ENCODE peak calls at places on chromosomes 2 and 18, in ten cellular contexts. One of them, this sample, is unnamed.

GRCh38 chr18:6039055-6039454 is 143.7 kb upstream of the TMEM200C start:
- DNase-seq in mesendoderm: no peak
- DNase-seq in AML-193: no peak
- DNase-seq in spleen: no peak
- DNase-seq in T-helper 17 cell: no peak
- DNase-seq in stimulated activated CD4-positive, alpha-beta T cell treated with anti-CD3 and anti-CD28 coated beads, Interleukin-15, amount 100 ng/mL, for 48 hours: no peak
- DNase-seq in NCI-H187: no peak
- DNase-seq in kidney: no peak
- DNase-seq in T-helper 1 cell: no peak
- DNase-seq in neural progenitor cell: no peak
- DNase-seq in this sample: no peak

GRCh38 chr2:42495234-42495581 is 1.4 kb upstream of the KCNG3 start:
- DNase-seq in mesendoderm: no peak
- DNase-seq in AML-193: no peak
- DNase-seq in spleen: no peak
- DNase-seq in T-helper 17 cell: no peak
- DNase-seq in stimulated activated CD4-positive, alpha-beta T cell treated with anti-CD3 and anti-CD28 coated beads, Interleukin-15, amount 100 ng/mL, for 48 hours: no peak
- DNase-seq in NCI-H187: no peak
- DNase-seq in kidney: no peak
- DNase-seq in T-helper 1 cell: no peak
- DNase-seq in neural progenitor cell: no peak
- DNase-seq in this sample: no peak

GRCh38 chr2:72576861-72577260 is 249.0 kb downstream of the EXOC6B start:
- DNase-seq in mesendoderm: no peak
- DNase-seq in AML-193: no peak
- DNase-seq in spleen: no peak
- DNase-seq in T-helper 17 cell: no peak
- DNase-seq in stimulated activated CD4-positive, alpha-beta T cell treated with anti-CD3 and anti-CD28 coated beads, Interleukin-15, amount 100 ng/mL, for 48 hours: no peak
- DNase-seq in NCI-H187: no peak
- DNase-seq in kidney: no peak
- DNase-seq in T-helper 1 cell: no peak
- DNase-seq in neural progenitor cell: no peak
- DNase-seq in this sample: no peak

GRCh38 chr2:26666671-26667070 is 25.5 kb upstream of the CIB4 start:
- DNase-seq in mesendoderm: no peak
- DNase-seq in AML-193: no peak
- DNase-seq in spleen: no peak
- DNase-seq in T-helper 17 cell: no peak
- DNase-seq in stimulated activated CD4-positive, alpha-beta T cell treated with anti-CD3 and anti-CD28 coated beads, Interleukin-15, amount 100 ng/mL, for 48 hours: no peak
- DNase-seq in NCI-H187: no peak
- DNase-seq in kidney: no peak
- DNase-seq in T-helper 1 cell: no peak
- DNase-seq in neural progenitor cell: no peak
- DNase-seq in this sample: no peak

GRCh38 chr18:72692086-72692485 is 147.9 kb upstream of the CBLN2 start:
- DNase-seq in mesendoderm: peak
- DNase-seq in AML-193: no peak
- DNase-seq in spleen: no peak
- DNase-seq in T-helper 17 cell: no peak
- DNase-seq in stimulated activated CD4-positive, alpha-beta T cell treated with anti-CD3 and anti-CD28 coated beads, Interleukin-15, amount 100 ng/mL, for 48 hours: no peak
- DNase-seq in NCI-H187: no peak
- DNase-seq in kidney: no peak
- DNase-seq in T-helper 1 cell: no peak
- DNase-seq in neural progenitor cell: peak
- DNase-seq in this sample: no peak

GRCh38 chr2:151999058-151999457 is 99.8 kb downstream of the CACNB4 start:
- DNase-seq in mesendoderm: peak
- DNase-seq in AML-193: peak
- DNase-seq in spleen: no peak
- DNase-seq in T-helper 17 cell: no peak
- DNase-seq in stimulated activated CD4-positive, alpha-beta T cell treated with anti-CD3 and anti-CD28 coated beads, Interleukin-15, amount 100 ng/mL, for 48 hours: peak
- DNase-seq in NCI-H187: no peak
- DNase-seq in kidney: no peak
- DNase-seq in T-helper 1 cell: no peak
- DNase-seq in neural progenitor cell: peak
- DNase-seq in this sample: no peak

GRCh38 chr2:55875434-55876135 is 48.0 kb downstream of the EFEMP1 start:
- DNase-seq in mesendoderm: no peak
- DNase-seq in AML-193: no peak
- DNase-seq in spleen: no peak
- DNase-seq in T-helper 17 cell: no peak
- DNase-seq in stimulated activated CD4-positive, alpha-beta T cell treated with anti-CD3 and anti-CD28 coated beads, Interleukin-15, amount 100 ng/mL, for 48 hours: no peak
- DNase-seq in NCI-H187: no peak
- DNase-seq in kidney: no peak
- DNase-seq in T-helper 1 cell: no peak
- DNase-seq in neural progenitor cell: no peak
- DNase-seq in this sample: no peak

GRCh38 chr2:233143700-233144331 is 83.7 kb downstream of the INPP5D start:
- DNase-seq in mesendoderm: no peak
- DNase-seq in AML-193: no peak
- DNase-seq in spleen: peak
- DNase-seq in T-helper 17 cell: no peak
- DNase-seq in stimulated activated CD4-positive, alpha-beta T cell treated with anti-CD3 and anti-CD28 coated beads, Interleukin-15, amount 100 ng/mL, for 48 hours: no peak
- DNase-seq in NCI-H187: no peak
- DNase-seq in kidney: no peak
- DNase-seq in T-helper 1 cell: no peak
- DNase-seq in neural progenitor cell: no peak
- DNase-seq in this sample: no peak

GRCh38 chr2:3603536-3604206 is 8.8 kb downstream of the COLEC11 start:
- DNase-seq in mesendoderm: no peak
- DNase-seq in AML-193: no peak
- DNase-seq in spleen: peak
- DNase-seq in T-helper 17 cell: no peak
- DNase-seq in stimulated activated CD4-positive, alpha-beta T cell treated with anti-CD3 and anti-CD28 coated beads, Interleukin-15, amount 100 ng/mL, for 48 hours: no peak
- DNase-seq in NCI-H187: no peak
- DNase-seq in kidney: peak
- DNase-seq in T-helper 1 cell: no peak
- DNase-seq in neural progenitor cell: no peak
- DNase-seq in this sample: no peak

GRCh38 chr2:42495611-42496010 is 1.8 kb upstream of the KCNG3 start:
- DNase-seq in mesendoderm: no peak
- DNase-seq in AML-193: no peak
- DNase-seq in spleen: no peak
- DNase-seq in T-helper 17 cell: no peak
- DNase-seq in stimulated activated CD4-positive, alpha-beta T cell treated with anti-CD3 and anti-CD28 coated beads, Interleukin-15, amount 100 ng/mL, for 48 hours: no peak
- DNase-seq in NCI-H187: no peak
- DNase-seq in kidney: no peak
- DNase-seq in T-helper 1 cell: no peak
- DNase-seq in neural progenitor cell: no peak
- DNase-seq in this sample: no peak